ENCODE peak calls at places on chromosomes 16 and 17, in six cellular contexts. One of them, this sample, is unnamed. For H3K9me3, the result is how much of the 10 kb centered on the place peaks cover.

GRCh38 chr17:28878981-28879380 is 18.6 kb downstream of the FLOT2 start:
- DNase-seq in suprapubic skin: no peak
- DNase-seq in tibial nerve: no peak
- DNase-seq in ovary: no peak
- DNase-seq in H1: peak
- DNase-seq in K562: peak
- DNase-seq in this sample: peak

GRCh38 chr17:82239401-82239925 is 10.6 kb downstream of the SLC16A3 start:
- DNase-seq in suprapubic skin: peak
- DNase-seq in tibial nerve: no peak
- DNase-seq in ovary: no peak
- DNase-seq in H1: no peak
- DNase-seq in K562: peak
- DNase-seq in this sample: no peak

GRCh38 chr16:30114411-30114810 is 1.1 kb upstream of the GDPD3 start:
- DNase-seq in suprapubic skin: no peak
- DNase-seq in tibial nerve: no peak
- DNase-seq in ovary: no peak
- DNase-seq in H1: no peak
- DNase-seq in K562: no peak
- DNase-seq in this sample: no peak

GRCh38 chr17:75550139-75550465 is 24.6 kb downstream of the LLGL2 start:
- DNase-seq in suprapubic skin: no peak
- DNase-seq in tibial nerve: no peak
- DNase-seq in ovary: no peak
- DNase-seq in H1: no peak
- DNase-seq in K562: no peak
- DNase-seq in this sample: no peak

GRCh38 chr16:49755291-49755611 is 100.7 kb downstream of the ZNF423 start:
- DNase-seq in suprapubic skin: no peak
- DNase-seq in tibial nerve: no peak
- DNase-seq in ovary: no peak
- DNase-seq in H1: no peak
- DNase-seq in K562: peak
- DNase-seq in this sample: no peak

GRCh38 chr17:751269-752001 is 629 bp downstream of the GEMIN4 start:
- DNase-seq in suprapubic skin: peak
- DNase-seq in tibial nerve: no peak
- DNase-seq in ovary: no peak
- DNase-seq in H1: peak
- DNase-seq in K562: peak
- DNase-seq in this sample: peak

GRCh38 chr16:63776437-63776836 is 1345.4 kb downstream of the CDH11 start:
- DNase-seq in suprapubic skin: no peak
- DNase-seq in tibial nerve: no peak
- DNase-seq in ovary: no peak
- DNase-seq in H1: no peak
- DNase-seq in K562: no peak
- DNase-seq in this sample: no peak

GRCh38 chr17:37642706-37643105 is 540 bp downstream of the DDX52 start:
- DNase-seq in suprapubic skin: no peak
- DNase-seq in tibial nerve: no peak
- DNase-seq in ovary: no peak
- DNase-seq in H1: no peak
- DNase-seq in K562: peak
- DNase-seq in this sample: no peak

GRCh38 chr17:14119546-14119945 is 50.2 kb downstream of the COX10 start:
- DNase-seq in suprapubic skin: no peak
- DNase-seq in tibial nerve: no peak
- DNase-seq in ovary: no peak
- DNase-seq in H1: no peak
- DNase-seq in K562: no peak
- DNase-seq in this sample: no peak

GRCh38 chr16:29972500-29972899 is 1.2 kb upstream of the TAOK2 start:
- DNase-seq in suprapubic skin: no peak
- DNase-seq in tibial nerve: no peak
- DNase-seq in ovary: no peak
- DNase-seq in H1: no peak
- DNase-seq in K562: no peak
- DNase-seq in this sample: no peak

GRCh38 chr17:77253611-77254051 is 112.9 kb downstream of the SEC14L1 start:
- DNase-seq in suprapubic skin: no peak
- DNase-seq in tibial nerve: no peak
- DNase-seq in ovary: no peak
- DNase-seq in H1: no peak
- DNase-seq in K562: no peak
- DNase-seq in this sample: no peak

GRCh38 chr17:5883775-5884665 is 186.2 kb upstream of the WSCD1 start:
- DNase-seq in suprapubic skin: no peak
- DNase-seq in tibial nerve: no peak
- DNase-seq in ovary: no peak
- DNase-seq in H1: no peak
- DNase-seq in K562: no peak
- DNase-seq in this sample: no peak

GRCh38 chr17:62656446-62656845 is 29.0 kb downstream of the MRC2 start:
- DNase-seq in suprapubic skin: no peak
- DNase-seq in tibial nerve: no peak
- DNase-seq in ovary: no peak
- DNase-seq in H1: no peak
- DNase-seq in K562: no peak
- DNase-seq in this sample: no peak

GRCh38 chr16:81174644-81175324 is 63.7 kb upstream of the BCO1 start:
- DNase-seq in suprapubic skin: no peak
- DNase-seq in tibial nerve: no peak
- DNase-seq in ovary: no peak
- DNase-seq in H1: no peak
- DNase-seq in K562: no peak
- DNase-seq in this sample: no peak

GRCh38 chr16:82801361-82801760 is 174.6 kb downstream of the CDH13 start:
- DNase-seq in suprapubic skin: no peak
- DNase-seq in tibial nerve: no peak
- DNase-seq in ovary: no peak
- DNase-seq in H1: no peak
- DNase-seq in K562: no peak
- DNase-seq in this sample: no peak

GRCh38 chr16:58449768-58450167 is 50.2 kb upstream of the NDRG4 start:
- DNase-seq in suprapubic skin: no peak
- DNase-seq in tibial nerve: no peak
- DNase-seq in ovary: no peak
- DNase-seq in H1: no peak
- DNase-seq in K562: no peak
- DNase-seq in this sample: no peak

GRCh38 chr17:20965492-20965891 is 77.3 kb downstream of the USP22 start:
- DNase-seq in suprapubic skin: no peak
- DNase-seq in tibial nerve: no peak
- DNase-seq in ovary: no peak
- DNase-seq in H1: no peak
- DNase-seq in K562: no peak
- DNase-seq in this sample: no peak

GRCh38 chr17:33398386-33398785 is 105.3 kb upstream of the ASIC2 start:
- DNase-seq in suprapubic skin: no peak
- DNase-seq in tibial nerve: no peak
- DNase-seq in ovary: no peak
- DNase-seq in H1: no peak
- DNase-seq in K562: no peak
- DNase-seq in this sample: no peak

GRCh38 chr16:26830716-26831115 is 236.0 kb upstream of the C16orf82 start:
- DNase-seq in suprapubic skin: no peak
- DNase-seq in tibial nerve: no peak
- DNase-seq in ovary: no peak
- DNase-seq in H1: no peak
- DNase-seq in K562: no peak
- DNase-seq in this sample: no peak

GRCh38 chr16:90077757-90078593 is 844 bp upstream of the PRDM7 start:
- DNase-seq in suprapubic skin: no peak
- DNase-seq in tibial nerve: no peak
- DNase-seq in ovary: no peak
- DNase-seq in H1: peak
- DNase-seq in K562: peak
- DNase-seq in this sample: no peak

GRCh38 chr17:27349540-27350021 is 55.7 kb downstream of the WSB1 start:
- DNase-seq in suprapubic skin: no peak
- DNase-seq in tibial nerve: no peak
- DNase-seq in ovary: peak
- DNase-seq in H1: no peak
- DNase-seq in K562: no peak
- DNase-seq in this sample: no peak

GRCh38 chr16:89040861-89041570 is 52.6 kb upstream of the ACSF3 start:
- DNase-seq in suprapubic skin: no peak
- DNase-seq in tibial nerve: no peak
- DNase-seq in ovary: no peak
- DNase-seq in H1: no peak
- DNase-seq in K562: no peak
- DNase-seq in this sample: no peak

GRCh38 chr17:30363715-30364202 is 15.0 kb upstream of the CPD start:
- DNase-seq in suprapubic skin: no peak
- DNase-seq in tibial nerve: no peak
- DNase-seq in ovary: no peak
- DNase-seq in H1: no peak
- DNase-seq in K562: peak
- DNase-seq in this sample: peak

GRCh38 chr17:53058031-53058430 is 764.7 kb upstream of the KIF2B start:
- DNase-seq in suprapubic skin: no peak
- DNase-seq in tibial nerve: no peak
- DNase-seq in ovary: no peak
- DNase-seq in H1: no peak
- DNase-seq in K562: no peak
- DNase-seq in this sample: no peak

GRCh38 chr17:79203016-79203415 is 128.4 kb downstream of the ENGASE start:
- DNase-seq in suprapubic skin: no peak
- DNase-seq in tibial nerve: no peak
- DNase-seq in ovary: no peak
- DNase-seq in H1: no peak
- DNase-seq in K562: no peak
- DNase-seq in this sample: no peak

GRCh38 chr16:54655171-54655590 is 275.5 kb upstream of the IRX5 start:
- DNase-seq in suprapubic skin: no peak
- DNase-seq in tibial nerve: no peak
- DNase-seq in ovary: peak
- DNase-seq in H1: peak
- DNase-seq in K562: no peak
- DNase-seq in this sample: peak

GRCh38 chr16:60674241-60674640 is 1362.0 kb downstream of the CDH8 start:
- DNase-seq in suprapubic skin: no peak
- DNase-seq in tibial nerve: no peak
- DNase-seq in ovary: no peak
- DNase-seq in H1: no peak
- DNase-seq in K562: no peak
- DNase-seq in this sample: no peak

DNA sequence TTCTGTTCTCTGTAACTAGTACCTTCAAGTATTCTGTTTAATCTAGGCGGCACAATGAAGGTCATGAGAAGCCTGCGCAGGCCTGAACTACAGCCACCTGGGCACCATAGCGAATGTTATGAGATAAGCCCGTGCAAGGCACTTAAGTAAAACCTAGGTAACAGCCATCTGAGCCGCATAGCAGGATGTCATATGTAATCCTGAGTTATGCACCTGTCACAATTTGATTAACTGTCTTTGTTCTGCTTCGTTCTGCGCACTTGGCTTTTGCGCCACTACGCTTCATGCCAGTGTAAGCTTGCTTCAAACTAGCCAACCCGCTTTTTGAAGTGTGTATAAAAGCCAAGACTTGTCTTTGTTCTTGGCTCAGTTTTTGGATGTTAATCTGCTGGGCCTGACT is 449.8 kb downstream of the KCNJ18 start:
- DNase-seq in suprapubic skin: no peak
- DNase-seq in tibial nerve: no peak
- DNase-seq in ovary: no peak
- DNase-seq in H1: no peak
- DNase-seq in K562: peak
- DNase-seq in this sample: no peak
- H3K9me3 ChIP-seq in suprapubic skin: under half
- H3K9me3 ChIP-seq in tibial nerve: under half
- H3K9me3 ChIP-seq in ovary: under half
- H3K9me3 ChIP-seq in H1: under half
- H3K9me3 ChIP-seq in K562: under half
- H3K9me3 ChIP-seq in this sample: under half

GRCh38 chr16:50967827-50968612 is 183.1 kb downstream of the SALL1 start:
- DNase-seq in suprapubic skin: no peak
- DNase-seq in tibial nerve: no peak
- DNase-seq in ovary: no peak
- DNase-seq in H1: no peak
- DNase-seq in K562: no peak
- DNase-seq in this sample: no peak
- TF ChIP-seq EP300 in suprapubic skin: no peak
- TF ChIP-seq EP300 in tibial nerve: no peak
- TF ChIP-seq EP300 in ovary: no peak
- TF ChIP-seq EP300 in H1: no peak
- TF ChIP-seq EP300 in K562: no peak
- TF ChIP-seq EP300 in this sample: no peak

GRCh38 chr17:36129616-36130015 is 26.0 kb downstream of the CCL4 start:
- DNase-seq in suprapubic skin: no peak
- DNase-seq in tibial nerve: no peak
- DNase-seq in ovary: no peak
- DNase-seq in H1: no peak
- DNase-seq in K562: no peak
- DNase-seq in this sample: no peak

GRCh38 chr17:36131436-36131835 is 27.8 kb downstream of the CCL4 start:
- DNase-seq in suprapubic skin: no peak
- DNase-seq in tibial nerve: no peak
- DNase-seq in ovary: no peak
- DNase-seq in H1: no peak
- DNase-seq in K562: no peak
- DNase-seq in this sample: no peak

GRCh38 chr17:36133629-36134259 is 30.1 kb downstream of the CCL4 start:
- DNase-seq in suprapubic skin: no peak
- DNase-seq in tibial nerve: no peak
- DNase-seq in ovary: no peak
- DNase-seq in H1: no peak
- DNase-seq in K562: no peak
- DNase-seq in this sample: no peak

GRCh38 chr17:36131931-36132330 is 28.3 kb downstream of the CCL4 start:
- DNase-seq in suprapubic skin: no peak
- DNase-seq in tibial nerve: no peak
- DNase-seq in ovary: no peak
- DNase-seq in H1: no peak
- DNase-seq in K562: no peak
- DNase-seq in this sample: no peak

DNA sequence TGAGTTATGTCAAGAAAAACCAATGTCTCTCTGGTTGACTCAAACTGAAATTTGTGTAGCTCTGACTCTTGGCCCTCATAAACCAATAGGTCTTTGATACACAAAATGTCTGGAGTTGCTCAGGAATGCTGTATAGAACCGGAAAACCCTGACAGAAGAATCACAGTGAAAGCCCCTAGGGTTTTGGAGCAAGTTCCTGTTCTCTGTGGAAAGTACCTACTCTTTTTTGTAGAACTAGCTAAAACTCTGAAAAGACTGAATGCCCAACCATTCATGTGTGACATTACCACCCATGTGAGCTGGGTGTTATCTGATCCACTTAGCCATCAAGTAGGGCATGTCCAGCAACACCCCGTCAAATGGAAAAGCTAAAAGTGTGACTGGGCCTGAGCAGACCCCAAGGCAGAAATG is 28.8 kb downstream of the CCL4 start:
- DNase-seq in suprapubic skin: no peak
- DNase-seq in tibial nerve: no peak
- DNase-seq in ovary: no peak
- DNase-seq in H1: no peak
- DNase-seq in K562: no peak
- DNase-seq in this sample: no peak
- TF ChIP-seq POLR2A in suprapubic skin: no peak
- TF ChIP-seq POLR2A in tibial nerve: no peak
- TF ChIP-seq POLR2A in ovary: no peak
- TF ChIP-seq POLR2A in H1: no peak
- TF ChIP-seq POLR2A in K562: no peak
- TF ChIP-seq POLR2A in this sample: no peak

GRCh38 chr16:19236561-19236960 is 49.0 kb upstream of the CLEC19A start:
- DNase-seq in suprapubic skin: no peak
- DNase-seq in tibial nerve: no peak
- DNase-seq in ovary: no peak
- DNase-seq in H1: no peak
- DNase-seq in K562: no peak
- DNase-seq in this sample: peak
- H3K9me3 ChIP-seq in suprapubic skin: under half
- H3K9me3 ChIP-seq in tibial nerve: under half
- H3K9me3 ChIP-seq in ovary: under half
- H3K9me3 ChIP-seq in H1: under half
- H3K9me3 ChIP-seq in K562: under half
- H3K9me3 ChIP-seq in this sample: under half